ENCODE peak calls at places on chromosome 14, in eight cellular contexts. One of them, this sample, is unnamed.

GRCh38 chr14:52885230-52885629 is 65.6 kb downstream of the FERMT2 start:
- DNase-seq in A172: no peak
- DNase-seq in stimulated activated CD4-positive, alpha-beta T cell treated with anti-CD3 and anti-CD28 coated beads, TNF-alpha, amount 100 ng/mL, for 4 hours: no peak
- DNase-seq in adipocyte: peak; percentile 76
- DNase-seq in GM04504: no peak
- DNase-seq in fibroblast of pulmonary artery: peak; percentile 45
- DNase-seq in activated naive CD4-positive, alpha-beta T cell: no peak
- DNase-seq in NCI-H345: no peak
- DNase-seq in this sample: no peak

GRCh38 chr14:61130512-61131260 is 149.6 kb downstream of the SLC38A6 start:
- DNase-seq in fibroblast of pulmonary artery: no peak
- DNase-seq in activated naive CD4-positive, alpha-beta T cell: no peak
- DNase-seq in GM04504: no peak
- DNase-seq in adipocyte: no peak
- DNase-seq in NCI-H345: no peak
- DNase-seq in stimulated activated CD4-positive, alpha-beta T cell treated with anti-CD3 and anti-CD28 coated beads, TNF-alpha, amount 100 ng/mL, for 4 hours: no peak
- DNase-seq in A172: no peak
- DNase-seq in this sample: no peak

GRCh38 chr14:102727336-102728095 is 49.7 kb upstream of the TRAF3 start:
- DNase-seq in NCI-H345: no peak
- DNase-seq in A172: no peak
- DNase-seq in stimulated activated CD4-positive, alpha-beta T cell treated with anti-CD3 and anti-CD28 coated beads, TNF-alpha, amount 100 ng/mL, for 4 hours: no peak
- DNase-seq in fibroblast of pulmonary artery: peak; percentile 13
- DNase-seq in adipocyte: no peak
- DNase-seq in GM04504: no peak
- DNase-seq in activated naive CD4-positive, alpha-beta T cell: no peak
- DNase-seq in this sample: no peak

GRCh38 chr14:68476212-68476964 is 316.5 kb downstream of the ZFP36L1 start:
- DNase-seq in GM04504: peak; percentile 97
- DNase-seq in activated naive CD4-positive, alpha-beta T cell: no peak
- DNase-seq in adipocyte: peak; percentile 73
- DNase-seq in stimulated activated CD4-positive, alpha-beta T cell treated with anti-CD3 and anti-CD28 coated beads, TNF-alpha, amount 100 ng/mL, for 4 hours: no peak
- DNase-seq in A172: peak; percentile 75
- DNase-seq in fibroblast of pulmonary artery: peak; percentile 95
- DNase-seq in NCI-H345: no peak
- DNase-seq in this sample: peak; percentile 86

GRCh38 chr14:99382781-99383456 is 97.7 kb downstream of the SETD3 start:
- DNase-seq in activated naive CD4-positive, alpha-beta T cell: no peak
- DNase-seq in GM04504: no peak
- DNase-seq in fibroblast of pulmonary artery: no peak
- DNase-seq in NCI-H345: no peak
- DNase-seq in A172: peak; percentile 50
- DNase-seq in adipocyte: peak; percentile 2
- DNase-seq in stimulated activated CD4-positive, alpha-beta T cell treated with anti-CD3 and anti-CD28 coated beads, TNF-alpha, amount 100 ng/mL, for 4 hours: no peak
- DNase-seq in this sample: no peak

GRCh38 chr14:52458721-52459085 is 93.6 kb downstream of the TXNDC16 start:
- DNase-seq in adipocyte: peak; percentile 64
- DNase-seq in GM04504: no peak
- DNase-seq in A172: no peak
- DNase-seq in fibroblast of pulmonary artery: peak; percentile 42
- DNase-seq in NCI-H345: no peak
- DNase-seq in stimulated activated CD4-positive, alpha-beta T cell treated with anti-CD3 and anti-CD28 coated beads, TNF-alpha, amount 100 ng/mL, for 4 hours: no peak
- DNase-seq in activated naive CD4-positive, alpha-beta T cell: no peak
- DNase-seq in this sample: no peak

GRCh38 chr14:95272057-95272456 is 47.7 kb downstream of the CLMN start:
- DNase-seq in A172: no peak
- DNase-seq in fibroblast of pulmonary artery: no peak
- DNase-seq in stimulated activated CD4-positive, alpha-beta T cell treated with anti-CD3 and anti-CD28 coated beads, TNF-alpha, amount 100 ng/mL, for 4 hours: no peak
- DNase-seq in adipocyte: no peak
- DNase-seq in GM04504: no peak
- DNase-seq in activated naive CD4-positive, alpha-beta T cell: no peak
- DNase-seq in NCI-H345: no peak
- DNase-seq in this sample: no peak

GRCh38 chr14:22185191-22185590 is 403.8 kb downstream of the DAD1 start:
- DNase-seq in fibroblast of pulmonary artery: peak; percentile 8
- DNase-seq in adipocyte: no peak
- DNase-seq in GM04504: no peak
- DNase-seq in activated naive CD4-positive, alpha-beta T cell: no peak
- DNase-seq in stimulated activated CD4-positive, alpha-beta T cell treated with anti-CD3 and anti-CD28 coated beads, TNF-alpha, amount 100 ng/mL, for 4 hours: no peak
- DNase-seq in NCI-H345: no peak
- DNase-seq in A172: no peak
- DNase-seq in this sample: no peak

GRCh38 chr14:78074546-78074945 is 95.6 kb upstream of the NRXN3 start:
- DNase-seq in stimulated activated CD4-positive, alpha-beta T cell treated with anti-CD3 and anti-CD28 coated beads, TNF-alpha, amount 100 ng/mL, for 4 hours: no peak
- DNase-seq in adipocyte: no peak
- DNase-seq in activated naive CD4-positive, alpha-beta T cell: no peak
- DNase-seq in A172: no peak
- DNase-seq in GM04504: no peak
- DNase-seq in NCI-H345: peak; percentile 44
- DNase-seq in fibroblast of pulmonary artery: no peak
- DNase-seq in this sample: no peak

GRCh38 chr14:49796025-49796424 is 28.1 kb downstream of the KLHDC2 start:
- DNase-seq in stimulated activated CD4-positive, alpha-beta T cell treated with anti-CD3 and anti-CD28 coated beads, TNF-alpha, amount 100 ng/mL, for 4 hours: no peak
- DNase-seq in activated naive CD4-positive, alpha-beta T cell: no peak
- DNase-seq in NCI-H345: no peak
- DNase-seq in adipocyte: no peak
- DNase-seq in A172: no peak
- DNase-seq in GM04504: no peak
- DNase-seq in fibroblast of pulmonary artery: no peak
- DNase-seq in this sample: no peak

GRCh38 chr14:74616507-74616906 is 4.5 kb upstream of the LTBP2 start:
- DNase-seq in NCI-H345: no peak
- DNase-seq in activated naive CD4-positive, alpha-beta T cell: no peak
- DNase-seq in A172: peak; percentile 89
- DNase-seq in adipocyte: peak; percentile 77
- DNase-seq in GM04504: no peak
- DNase-seq in stimulated activated CD4-positive, alpha-beta T cell treated with anti-CD3 and anti-CD28 coated beads, TNF-alpha, amount 100 ng/mL, for 4 hours: no peak
- DNase-seq in fibroblast of pulmonary artery: peak; percentile 79
- DNase-seq in this sample: peak; percentile 84

GRCh38 chr14:41668346-41668745 is 61.7 kb downstream of the LRFN5 start:
- DNase-seq in activated naive CD4-positive, alpha-beta T cell: no peak
- DNase-seq in GM04504: no peak
- DNase-seq in A172: no peak
- DNase-seq in fibroblast of pulmonary artery: no peak
- DNase-seq in NCI-H345: no peak
- DNase-seq in adipocyte: peak; percentile 31
- DNase-seq in stimulated activated CD4-positive, alpha-beta T cell treated with anti-CD3 and anti-CD28 coated beads, TNF-alpha, amount 100 ng/mL, for 4 hours: no peak
- DNase-seq in this sample: peak; percentile 13

GRCh38 chr14:34875031-34875922 is at the start of gene BAZ1A:
- DNase-seq in stimulated activated CD4-positive, alpha-beta T cell treated with anti-CD3 and anti-CD28 coated beads, TNF-alpha, amount 100 ng/mL, for 4 hours: peak; percentile 43
- DNase-seq in A172: peak; percentile 73
- DNase-seq in activated naive CD4-positive, alpha-beta T cell: peak; percentile 23
- DNase-seq in NCI-H345: peak; percentile 91
- DNase-seq in GM04504: peak; percentile 74
- DNase-seq in fibroblast of pulmonary artery: peak; percentile 90
- DNase-seq in adipocyte: peak; percentile 87
- DNase-seq in this sample: peak; percentile 79

This sample was measured in stromal cell of bone marrow.